ENCODE peak calls at places on chromosomes 4 and X, in eight cellular contexts. G is heart left ventricle, Q is transverse colon, P is GM12892, E is A549, F is H1, W is erythroblast, A is stomach. J is an unnamed sample.

GRCh38 chrX:137263374-137263773 is 229.6 kb upstream of the GPR101 start:
- DNase-seq in A (no peak), P (no peak), E (no peak), Q (no peak), G (no peak), W (no peak), F (no peak), J (no peak)

GRCh38 chrX:69066966-69067525 is 98.2 kb downstream of the PJA1 start:
- DNase-seq in G (no peak), E (no peak), Q (no peak), W (no peak), P (no peak), A (peak; percentile 3), F (no peak), J (no peak)

GRCh38 chrX:18886344-18887161 is 97.4 kb downstream of the PHKA2 start:
- DNase-seq in P (peak; percentile 57), F (no peak), W (peak; percentile 61), E (peak; percentile 52), G (peak; percentile 80), Q (peak; percentile 81), A (peak; percentile 68), J (peak; percentile 28)

GRCh38 chrX:12245650-12246645 is 107.7 kb downstream of the FRMPD4 start:
- DNase-seq in W (no peak), G (no peak), A (no peak), Q (no peak), P (no peak), F (no peak), E (no peak), J (no peak)

GRCh38 chr4:17447675-17448298 is 64.1 kb downstream of the QDPR start:
- DNase-seq in Q (peak; percentile 27), W (peak; percentile 73), E (peak; percentile 26), G (peak; percentile 51), P (no peak), A (peak; percentile 33), F (no peak), J (peak; percentile 26)

GRCh38 chrX:74535633-74536141 is 78.7 kb downstream of the RLIM start:
- DNase-seq in E (no peak), A (peak; percentile 63), W (peak; percentile 12), F (no peak), P (peak; percentile 35), G (peak; percentile 75), Q (peak; percentile 81), J (peak; percentile 52)

GRCh38 chr4:16875487-16875886 is 23.0 kb downstream of the LDB2 start:
- DNase-seq in E (no peak), A (no peak), P (no peak), G (no peak), Q (no peak), F (no peak), W (no peak), J (no peak)

GRCh38 chrX:31551913-31552312 is 480.1 kb upstream of the FTHL17 start:
- DNase-seq in F (no peak), E (no peak), G (no peak), Q (no peak), A (no peak), P (no peak), W (no peak), J (no peak)

GRCh38 chr4:10879411-10880110 is 195.0 kb upstream of the CLNK start:
- DNase-seq in A (no peak), P (no peak), E (no peak), Q (no peak), W (no peak), F (no peak), G (no peak), J (no peak)

GRCh38 chr4:53189011-53189410 is 176.8 kb downstream of the SCFD2 start:
- DNase-seq in A (no peak), P (no peak), W (no peak), F (no peak), E (no peak), G (no peak), Q (no peak), J (no peak)

GRCh38 chr4:185020293-185020808 is 2.1 kb downstream of the HELT start:
- DNase-seq in E (no peak), Q (no peak), W (peak; percentile 7), A (no peak), F (no peak), G (no peak), P (no peak), J (no peak)

GRCh38 chrX:153814591-153815315 is 15.6 kb downstream of the PDZD4 start:
- DNase-seq in Q (no peak), G (no peak), E (no peak), A (no peak), F (no peak), W (no peak), P (no peak), J (no peak)

GRCh38 chr4:118834960-118835895 is 698 bp downstream of the SEC24D start:
- DNase-seq in P (no peak), W (peak; percentile 68), G (peak; percentile 69), A (peak; percentile 68), E (peak; percentile 25), Q (peak; percentile 70), F (no peak), J (peak; percentile 34)

GRCh38 chr4:118836763-118837507 is 1.0 kb upstream of the SEC24D start:
- DNase-seq in A (no peak), P (no peak), G (no peak), Q (no peak), E (peak; percentile 4), W (no peak), F (no peak), J (no peak)

GRCh38 chr4:118834070-118834469 is 1.9 kb downstream of the SEC24D start:
- DNase-seq in P (no peak), F (no peak), G (no peak), E (no peak), W (no peak), Q (no peak), A (no peak), J (no peak)

GRCh38 chr4:118833192-118833820 is 2.6 kb downstream of the SEC24D start:
- DNase-seq in P (no peak), A (no peak), F (no peak), E (no peak), G (no peak), W (no peak), Q (no peak), J (no peak)

GRCh38 chr4:118835896-118836762 is at the start of gene SEC24D:
- DNase-seq in G (peak; percentile 91), P (peak; percentile 86), W (peak; percentile 91), A (peak; percentile 91), Q (peak; percentile 90), E (peak; percentile 81), F (peak; percentile 66), J (peak; percentile 76)
- TF ChIP-seq POLR2A in G (peak; percentile 75), P (peak; percentile 61), W (peak; percentile 53), A (no peak), Q (peak; percentile 75), E (no peak), F (peak; percentile 18), J (peak; percentile 83)

DNA sequence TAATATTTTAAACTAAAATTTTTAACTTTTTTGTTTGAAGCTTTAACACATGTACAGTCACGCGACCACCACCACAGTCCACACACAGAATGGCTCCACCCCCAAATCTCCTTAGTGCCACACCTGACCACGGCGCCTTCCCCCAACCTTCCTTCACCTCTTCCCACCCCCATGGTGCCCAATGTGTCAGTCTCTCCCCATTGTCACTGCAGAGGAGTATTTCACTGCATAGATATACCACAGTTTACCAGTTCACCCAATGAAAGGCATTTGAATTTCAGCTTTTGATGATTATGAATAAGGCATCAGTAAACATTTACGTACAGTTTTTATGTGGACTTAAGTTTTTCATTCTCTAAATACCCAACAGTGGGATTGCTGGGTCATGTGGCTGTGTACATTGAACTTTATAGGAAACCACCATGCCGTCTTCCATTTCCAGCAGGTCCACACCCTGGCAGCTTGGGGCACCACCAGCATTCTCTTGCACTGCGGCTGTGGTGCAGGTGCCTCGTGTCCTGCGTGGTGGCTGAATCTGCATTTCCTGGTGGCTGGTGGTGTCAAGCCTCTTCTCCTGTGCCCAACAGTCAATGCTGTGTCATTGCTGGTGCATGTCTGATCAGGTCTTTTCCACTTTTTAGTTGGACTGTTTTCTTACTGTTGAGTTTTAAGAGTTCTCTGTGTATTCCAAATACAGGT is 49.0 kb downstream of the CPLX1 start:
- DNase-seq in G (no peak), A (no peak), F (no peak), E (no peak), P (no peak), Q (no peak), W (no peak), J (no peak)
- TF ChIP-seq POLR2A in G (no peak), A (no peak), F (no peak), E (no peak), P (peak; percentile 21), Q (no peak), W (no peak), J (no peak)

DNA sequence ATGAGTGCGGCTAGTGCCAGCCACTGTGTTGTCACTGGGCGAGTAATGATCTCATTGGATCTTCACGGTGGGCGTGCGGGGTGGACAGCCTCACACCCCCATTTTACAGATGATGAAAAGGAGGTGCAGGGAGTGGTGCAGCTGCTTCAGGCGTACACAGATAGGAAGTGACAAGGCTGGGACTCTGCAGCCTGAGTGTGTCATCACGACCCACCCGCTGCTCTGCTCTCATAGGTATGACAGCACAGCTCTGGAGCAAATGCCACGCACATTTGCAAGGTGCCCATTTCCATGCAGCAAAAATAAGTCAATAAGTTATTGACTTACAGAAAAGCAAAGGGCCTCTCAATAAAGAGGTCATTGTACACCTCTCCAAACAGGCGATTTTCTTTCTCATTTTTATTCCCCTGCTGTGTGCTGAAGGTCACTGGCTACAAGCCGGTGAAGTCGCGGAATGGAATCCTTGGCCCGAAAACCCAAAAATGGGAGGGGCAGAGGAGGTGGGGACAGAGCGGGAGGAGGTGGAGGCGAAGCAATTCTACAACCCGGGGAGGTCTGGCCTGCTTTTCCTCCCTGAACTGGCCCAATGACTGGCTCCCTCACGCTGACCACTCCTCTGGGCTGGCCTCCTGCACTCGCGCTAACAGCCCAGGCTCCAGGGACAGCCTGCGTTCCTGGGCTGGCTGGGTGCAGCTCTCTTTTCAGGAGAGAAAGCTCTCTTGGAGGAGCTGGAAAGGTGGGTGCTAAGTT is at the start of gene SOD3:
- DNase-seq in F (peak; percentile 53), G (peak; percentile 86), W (peak; percentile 40), Q (peak; percentile 82), E (no peak), P (no peak), A (peak; percentile 79), J (peak; percentile 78)
- TF ChIP-seq POLR2A in F (no peak), G (peak; percentile 63), W (no peak), Q (peak; percentile 72), E (no peak), P (no peak), A (peak; percentile 20), J (peak; percentile 67)

DNA sequence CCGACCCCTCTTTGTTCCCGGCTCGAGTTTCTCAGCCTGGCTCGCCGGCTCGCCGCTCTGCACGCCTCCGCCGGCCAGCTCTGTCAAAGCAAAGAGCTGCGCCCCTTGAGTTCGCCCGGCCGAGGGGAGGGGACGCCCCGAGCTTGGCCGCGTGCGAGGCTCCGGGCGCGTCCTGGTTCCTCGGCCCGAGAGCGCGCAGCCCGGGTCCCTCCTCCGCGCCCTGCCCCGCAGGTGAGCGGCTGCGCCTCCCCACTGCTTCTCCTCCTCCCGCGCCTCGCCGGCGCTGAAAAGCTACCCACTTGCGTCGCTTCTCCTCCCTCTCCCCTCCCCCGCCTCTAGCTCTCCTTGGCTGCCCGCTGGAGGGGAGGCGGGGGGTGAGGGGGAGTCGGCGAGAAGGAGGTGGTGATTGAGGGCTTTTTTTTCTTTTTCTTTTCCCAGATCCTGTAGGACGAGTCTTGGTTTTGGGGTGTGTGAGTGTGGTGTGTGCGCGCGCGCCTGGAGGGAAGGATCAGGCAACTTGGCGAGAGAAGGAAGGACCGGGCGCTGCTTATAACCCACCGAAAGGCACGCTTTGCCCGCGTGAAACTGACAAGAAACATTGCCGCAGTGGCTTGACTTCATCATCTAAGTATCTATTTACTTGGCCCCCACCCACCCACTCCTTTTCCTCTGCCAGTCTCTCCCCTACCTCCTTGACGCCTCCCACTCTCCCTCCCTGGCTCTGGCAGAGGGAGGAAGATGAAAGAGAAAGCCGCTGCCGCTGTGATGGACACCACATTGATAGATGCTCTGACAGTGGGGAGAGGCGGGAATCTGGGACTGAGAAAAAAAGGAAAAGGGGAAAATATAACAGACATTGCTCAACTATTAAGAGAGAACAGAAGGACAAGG is at the start of gene LEF1:
- DNase-seq in F (peak; percentile 49), G (no peak), Q (peak; percentile 33), E (no peak), A (peak; percentile 34), W (peak; percentile 49), P (peak; percentile 29), J (no peak)
- TF ChIP-seq POLR2A in F (no peak), G (no peak), Q (no peak), E (no peak), A (no peak), W (no peak), P (peak; percentile 44), J (no peak)

J was measured in H54.